ENCODE peak calls at places on chromosomes 7 and 10, in nine cellular contexts. H is Peyer's patch; L is K562; J is GM23338; Z is A549; M is endothelial cell of umbilical vein; U is CD8-positive, alpha-beta memory T cell; I is esophagus squamous epithelium; R is GM23248. V is an unnamed sample. For H3K4me1, the result is how much of the 10 kb centered on the place peaks cover.

GRCh38 chr7:104442461-104442860 is 114.1 kb downstream of the LHFPL3 start:
- DNase-seq in H (no peak), L (no peak), J (no peak), Z (no peak), M (no peak), U (no peak), I (no peak), R (no peak), V (no peak)

GRCh38 chr7:110875346-110875745 is 215.6 kb upstream of the LRRN3 start:
- DNase-seq in H (no peak), L (no peak), J (no peak), Z (no peak), M (no peak), U (no peak), I (no peak), R (no peak), V (no peak)

GRCh38 chr10:110508806-110509544 is 11.3 kb downstream of the DUSP5 start:
- DNase-seq in H (no peak), L (no peak), J (no peak), Z (no peak), M (peak), U (no peak), I (no peak), R (no peak), V (no peak)

GRCh38 chr10:101609481-101609880 is 21.4 kb downstream of the DPCD start:
- DNase-seq in H (peak), L (no peak), J (no peak), Z (no peak), M (peak), U (no peak), I (no peak), R (no peak), V (no peak)

GRCh38 chr10:69408318-69409175 is 8.2 kb downstream of the TACR2 start:
- DNase-seq in H (peak), L (peak), J (peak), Z (peak), M (peak), U (peak), I (peak), R (peak), V (peak)

GRCh38 chr7:70856889-70857511 is 274.9 kb upstream of the GALNT17 start:
- DNase-seq in H (peak), L (peak), J (peak), Z (peak), M (peak), U (peak), I (no peak), R (peak), V (peak)

GRCh38 chr7:92880212-92881090 is 44.1 kb upstream of the CDK6 start:
- DNase-seq in H (no peak), L (peak), J (peak), Z (no peak), M (peak), U (no peak), I (no peak), R (no peak), V (peak)

GRCh38 chr7:54699715-54700114 is 59.3 kb downstream of the SEC61G start:
- DNase-seq in H (no peak), L (no peak), J (no peak), Z (no peak), M (no peak), U (no peak), I (no peak), R (no peak), V (no peak)

GRCh38 chr7:10940748-10941358 is 32.8 kb upstream of the PHF14 start:
- DNase-seq in H (peak), L (peak), J (no peak), Z (peak), M (no peak), U (peak), I (no peak), R (no peak), V (peak)

GRCh38 chr10:75845538-75845937 is 414.1 kb downstream of the LRMDA start:
- DNase-seq in H (no peak), L (no peak), J (peak), Z (no peak), M (peak), U (no peak), I (no peak), R (no peak), V (no peak)

GRCh38 chr7:99393363-99394187 is 14.8 kb downstream of the PDAP1 start:
- DNase-seq in H (no peak), L (no peak), J (peak), Z (no peak), M (no peak), U (no peak), I (no peak), R (peak), V (no peak)

GRCh38 chr7:50824882-50825281 is 42.2 kb upstream of the GRB10 start:
- DNase-seq in H (no peak), L (no peak), J (no peak), Z (no peak), M (no peak), U (no peak), I (no peak), R (peak), V (no peak)

GRCh38 chr10:55410415-55410885 is 609.4 kb upstream of the PCDH15 start:
- DNase-seq in H (peak), L (no peak), J (peak), Z (no peak), M (peak), U (no peak), I (no peak), R (peak), V (peak)

GRCh38 chr7:156499247-156499881 is 141.2 kb upstream of the RNF32 start:
- DNase-seq in H (no peak), L (no peak), J (no peak), Z (no peak), M (no peak), U (no peak), I (no peak), R (no peak), V (no peak)

GRCh38 chr10:101569465-101569837 is 18.6 kb downstream of the POLL start:
- DNase-seq in H (no peak), L (no peak), J (peak), Z (no peak), M (no peak), U (no peak), I (no peak), R (peak), V (no peak)

GRCh38 chr7:12423355-12423994 is 19.8 kb upstream of the VWDE start:
- DNase-seq in H (no peak), L (no peak), J (peak), Z (no peak), M (peak), U (no peak), I (no peak), R (peak), V (no peak)

GRCh38 chr10:124091646-124092269 is 1.6 kb downstream of the CHST15 start:
- DNase-seq in H (no peak), L (no peak), J (peak), Z (peak), M (peak), U (no peak), I (no peak), R (peak), V (no peak)

GRCh38 chr7:70356324-70356797 is 758.1 kb downstream of the AUTS2 start:
- DNase-seq in H (no peak), L (no peak), J (no peak), Z (no peak), M (no peak), U (no peak), I (no peak), R (no peak), V (peak)

GRCh38 chr7:134783294-134784069 is 4.0 kb downstream of the CALD1 start:
- DNase-seq in H (no peak), L (no peak), J (no peak), Z (no peak), M (no peak), U (no peak), I (no peak), R (no peak), V (no peak)

GRCh38 chr10:119786117-119786769 is 60.4 kb downstream of the INPP5F start:
- DNase-seq in H (no peak), L (peak), J (peak), Z (no peak), M (no peak), U (no peak), I (no peak), R (no peak), V (no peak)

GRCh38 chr10:112715581-112715980 is 234.5 kb upstream of the TCF7L2 start:
- DNase-seq in H (peak), L (no peak), J (no peak), Z (no peak), M (no peak), U (no peak), I (no peak), R (no peak), V (peak)

GRCh38 chr10:93475227-93475626 is 6.9 kb downstream of the MYOF start:
- DNase-seq in H (no peak), L (no peak), J (no peak), Z (no peak), M (no peak), U (no peak), I (no peak), R (no peak), V (no peak)

GRCh38 chr7:30907527-30908267 is 4.0 kb upstream of the AQP1 start:
- DNase-seq in H (no peak), L (no peak), J (no peak), Z (no peak), M (no peak), U (no peak), I (no peak), R (peak), V (no peak)

GRCh38 chr10:22737587-22737986 is 23.2 kb upstream of the PIP4K2A start:
- DNase-seq in H (no peak), L (peak), J (no peak), Z (no peak), M (peak), U (no peak), I (no peak), R (peak), V (no peak)

GRCh38 chr7:141291541-141291940 is 217.7 kb downstream of the TMEM178B start:
- DNase-seq in H (no peak), L (no peak), J (no peak), Z (no peak), M (no peak), U (no peak), I (no peak), R (no peak), V (no peak)

GRCh38 chr7:16223963-16224707 is 197.2 kb downstream of the CRPPA start:
- DNase-seq in H (no peak), L (no peak), J (no peak), Z (no peak), M (no peak), U (peak), I (no peak), R (no peak), V (no peak)

GRCh38 chr7:20642171-20642570 is 26.7 kb downstream of the ABCB5 start:
- DNase-seq in H (no peak), L (no peak), J (no peak), Z (no peak), M (peak), U (no peak), I (no peak), R (peak), V (no peak)

GRCh38 chr7:105224884-105225651 is 163.7 kb downstream of the SRPK2 start:
- DNase-seq in H (no peak), L (peak), J (no peak), Z (peak), M (peak), U (no peak), I (no peak), R (peak), V (peak)

GRCh38 chr7:16644624-16644986 is 949 bp downstream of the ANKMY2 start:
- DNase-seq in H (peak), L (peak), J (no peak), Z (peak), M (no peak), U (peak), I (no peak), R (peak), V (peak)

GRCh38 chr10:124545756-124546369 is 84.2 kb downstream of the LHPP start:
- DNase-seq in H (no peak), L (no peak), J (no peak), Z (no peak), M (no peak), U (no peak), I (no peak), R (no peak), V (no peak)

GRCh38 chr7:23334482-23335056 is 35.4 kb downstream of the MALSU1 start:
- DNase-seq in H (no peak), L (peak), J (no peak), Z (peak), M (peak), U (no peak), I (no peak), R (peak), V (peak)

GRCh38 chr7:101168412-101169049 is 3.2 kb upstream of the VGF start:
- DNase-seq in H (no peak), L (peak), J (peak), Z (no peak), M (no peak), U (no peak), I (no peak), R (no peak), V (no peak)

GRCh38 chr7:101167645-101168411 is 2.5 kb upstream of the VGF start:
- DNase-seq in H (no peak), L (no peak), J (no peak), Z (no peak), M (no peak), U (no peak), I (no peak), R (no peak), V (no peak)

GRCh38 chr7:101166603-101166908 is 1.2 kb upstream of the VGF start:
- DNase-seq in H (no peak), L (no peak), J (no peak), Z (no peak), M (no peak), U (no peak), I (no peak), R (no peak), V (no peak)

GRCh38 chr7:101165958-101166602 is 711 bp upstream of the VGF start:
- DNase-seq in H (no peak), L (peak), J (peak), Z (no peak), M (no peak), U (no peak), I (no peak), R (no peak), V (no peak)

DNA sequence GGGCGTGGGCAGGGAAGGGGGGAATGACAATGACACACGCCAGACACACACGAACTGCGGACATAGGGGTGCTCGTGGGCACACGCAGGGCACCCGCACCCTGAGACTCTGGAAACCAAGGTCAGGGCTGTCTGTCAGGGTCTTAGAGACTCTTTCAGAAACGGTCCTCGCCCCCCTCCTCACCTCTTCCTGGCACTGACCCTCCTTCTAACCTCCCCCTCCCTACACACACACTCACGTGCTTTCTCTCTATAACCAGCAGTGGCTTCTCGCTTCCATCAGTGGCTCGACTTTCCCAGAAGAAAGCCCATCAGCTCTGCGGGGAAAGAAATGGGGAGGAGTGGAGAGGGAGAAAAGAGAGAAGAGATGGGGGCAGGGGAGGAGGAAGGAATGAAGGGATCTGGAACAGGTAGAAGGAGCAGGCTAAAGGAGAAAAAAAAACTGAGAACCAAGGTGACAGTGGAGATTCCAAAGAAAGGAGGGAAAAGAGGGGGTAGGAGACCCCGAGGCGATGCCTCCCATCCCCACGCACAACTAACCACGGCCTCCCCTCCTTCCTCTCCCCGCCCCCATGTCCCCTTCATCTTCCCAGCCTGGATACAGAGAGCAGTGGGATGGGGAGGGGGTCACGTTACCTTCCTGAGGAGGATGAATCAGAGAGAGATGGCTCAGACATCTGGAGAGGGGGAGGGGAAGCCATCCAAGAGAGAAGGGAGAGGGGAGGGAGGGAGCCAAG is 1.7 kb upstream of the VGF start:
- DNase-seq in H (no peak), L (peak), J (peak), Z (no peak), M (no peak), U (no peak), I (no peak), R (no peak), V (no peak)
- H3K4me1 ChIP-seq in H (half or more), L (under half), J (half or more), Z (half or more), M (under half), U (half or more), I (under half), R (under half), V (under half)

DNA sequence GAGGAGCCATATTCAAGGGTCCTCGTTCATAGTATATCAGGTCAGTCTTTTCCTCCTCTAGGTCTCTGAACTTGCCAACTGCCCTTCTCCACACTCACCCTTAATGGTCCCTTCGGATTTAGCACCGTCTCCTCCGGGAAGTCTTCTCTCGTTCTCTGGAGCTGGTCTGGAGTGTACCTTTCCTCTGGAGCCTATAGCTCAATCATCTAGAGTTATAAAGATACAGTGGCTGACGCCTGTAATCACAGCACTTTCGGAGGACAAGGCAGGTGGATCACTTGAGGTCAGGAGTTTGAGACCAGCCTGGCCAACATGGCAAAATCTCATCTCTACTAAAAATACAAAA is 4.4 kb upstream of the SCD start:
- DNase-seq in H (no peak), L (no peak), J (no peak), Z (no peak), M (no peak), U (no peak), I (no peak), R (no peak), V (no peak)
- H3K27ac ChIP-seq in H (no peak), L (no peak), J (no peak), Z (peak), M (no peak), U (no peak), I (no peak), R (no peak), V (no peak)

GRCh38 chr10:80200259-80200658 is 5.1 kb downstream of the ANXA11 start:
- DNase-seq in H (no peak), L (no peak), J (no peak), Z (no peak), M (no peak), U (no peak), I (no peak), R (no peak), V (no peak)

GRCh38 chr10:80200687-80201086 is 4.7 kb downstream of the ANXA11 start:
- DNase-seq in H (no peak), L (no peak), J (no peak), Z (no peak), M (no peak), U (no peak), I (no peak), R (no peak), V (no peak)

GRCh38 chr10:80197972-80198591 is 7.3 kb downstream of the ANXA11 start:
- DNase-seq in H (no peak), L (no peak), J (no peak), Z (no peak), M (no peak), U (peak), I (no peak), R (no peak), V (no peak)

GRCh38 chr10:80201592-80202256 is 3.6 kb downstream of the ANXA11 start:
- DNase-seq in H (no peak), L (peak), J (no peak), Z (no peak), M (no peak), U (no peak), I (no peak), R (no peak), V (peak)

GRCh38 chr10:80199828-80200227 is 5.5 kb downstream of the ANXA11 start:
- DNase-seq in H (peak), L (no peak), J (peak), Z (no peak), M (peak), U (no peak), I (no peak), R (peak), V (peak)
- H3K4me1 ChIP-seq in H (half or more), L (under half), J (under half), Z (half or more), M (under half), U (half or more), I (half or more), R (half or more), V (half or more)

GRCh38 chr7:151851160-151851751 is 25.7 kb downstream of the PRKAG2 start:
- DNase-seq in H (no peak), L (no peak), J (no peak), Z (no peak), M (no peak), U (no peak), I (no peak), R (peak), V (no peak)

GRCh38 chr7:151849879-151850260 is 27.0 kb downstream of the PRKAG2 start:
- DNase-seq in H (no peak), L (no peak), J (no peak), Z (no peak), M (no peak), U (no peak), I (no peak), R (no peak), V (no peak)

GRCh38 chr7:151850484-151851159 is 26.3 kb downstream of the PRKAG2 start:
- DNase-seq in H (no peak), L (no peak), J (no peak), Z (no peak), M (no peak), U (no peak), I (no peak), R (no peak), V (no peak)

GRCh38 chr7:151847681-151848081 is 29.2 kb downstream of the PRKAG2 start:
- DNase-seq in H (no peak), L (no peak), J (no peak), Z (no peak), M (no peak), U (no peak), I (no peak), R (peak), V (no peak)

GRCh38 chr7:151849008-151849878 is 27.7 kb downstream of the PRKAG2 start:
- DNase-seq in H (no peak), L (no peak), J (no peak), Z (no peak), M (no peak), U (no peak), I (no peak), R (no peak), V (no peak)
- H3K27ac ChIP-seq in H (no peak), L (no peak), J (no peak), Z (no peak), M (no peak), U (no peak), I (no peak), R (no peak), V (no peak)